ENCODE peak calls at places on chromosomes 16 and 17, in five cellular contexts. U is right lobe of liver, Z is neuronal stem cell, E is GM12878, G is cardiac muscle cell. Y is an unnamed sample.

GRCh38 chr17:45414997-45415881 is 17.4 kb downstream of the ARHGAP27 start:
- DNase-seq in U (no peak), G (no peak), E (no peak), Z (no peak), Y (no peak)

GRCh38 chr17:53736516-53737274 is 86.0 kb upstream of the KIF2B start:
- DNase-seq in U (no peak), G (no peak), Z (no peak), E (no peak), Y (no peak)

GRCh38 chr17:80619535-80620235 is 75.0 kb downstream of the RPTOR start:
- DNase-seq in U (no peak), G (no peak), Z (no peak), E (no peak), Y (no peak)

GRCh38 chr17:75163074-75163473 is 8.8 kb upstream of the JPT1 start:
- DNase-seq in E (no peak), U (no peak), G (no peak), Z (no peak), Y (no peak)

GRCh38 chr16:85459529-85460251 is 153.4 kb upstream of the GSE1 start:
- DNase-seq in U (no peak), E (no peak), Z (no peak), G (peak; percentile 37), Y (no peak)

GRCh38 chr16:81837312-81837748 is 58.2 kb downstream of the PLCG2 start:
- DNase-seq in Z (no peak), E (no peak), G (no peak), U (no peak), Y (no peak)

GRCh38 chr17:75645501-75645888 is 12.3 kb downstream of the SMIM5 start:
- DNase-seq in U (no peak), G (no peak), Z (no peak), E (no peak), Y (no peak)

GRCh38 chr17:81258292-81258691 is 19.2 kb downstream of the NDUFAF8 start:
- DNase-seq in G (no peak), E (no peak), U (no peak), Z (no peak), Y (no peak)

GRCh38 chr16:84985079-84986065 is 26.0 kb downstream of the ZDHHC7 start:
- DNase-seq in E (no peak), Z (no peak), G (peak; percentile 71), U (no peak), Y (peak; percentile 67)

GRCh38 chr16:3054965-3055733 is 8.8 kb downstream of the MMP25 start:
- DNase-seq in U (no peak), Z (no peak), G (no peak), E (no peak), Y (no peak)

GRCh38 chr17:16552637-16553045 is 16.4 kb downstream of the ZNF287 start:
- DNase-seq in Z (no peak), G (no peak), E (no peak), U (no peak), Y (no peak)
- H3K36me3 ChIP-seq in Z (peaks cover 13% of the 10 kb centered on the region), G (peaks cover 24% of the 10 kb centered on the region), E (no peaks in the 10 kb centered on the region), U (no peaks in the 10 kb centered on the region), Y (peaks cover 27% of the 10 kb centered on the region)

GRCh38 chr16:67164599-67165061 is at the start of gene HSF4:
- DNase-seq in Z (no peak), E (no peak), U (peak; percentile 79), G (peak; percentile 46), Y (no peak)

GRCh38 chr16:67163164-67163902 is 1.2 kb upstream of the HSF4 start:
- DNase-seq in U (no peak), G (peak; percentile 56), E (no peak), Z (no peak), Y (no peak)

GRCh38 chr16:67165121-67166034 is 833 bp downstream of the HSF4 start:
- DNase-seq in Z (no peak), E (no peak), U (no peak), G (peak; percentile 32), Y (no peak)

GRCh38 chr16:67162439-67163163 is 1.9 kb upstream of the HSF4 start:
- DNase-seq in E (no peak), G (peak; percentile 34), Z (no peak), U (no peak), Y (no peak)

DNA sequence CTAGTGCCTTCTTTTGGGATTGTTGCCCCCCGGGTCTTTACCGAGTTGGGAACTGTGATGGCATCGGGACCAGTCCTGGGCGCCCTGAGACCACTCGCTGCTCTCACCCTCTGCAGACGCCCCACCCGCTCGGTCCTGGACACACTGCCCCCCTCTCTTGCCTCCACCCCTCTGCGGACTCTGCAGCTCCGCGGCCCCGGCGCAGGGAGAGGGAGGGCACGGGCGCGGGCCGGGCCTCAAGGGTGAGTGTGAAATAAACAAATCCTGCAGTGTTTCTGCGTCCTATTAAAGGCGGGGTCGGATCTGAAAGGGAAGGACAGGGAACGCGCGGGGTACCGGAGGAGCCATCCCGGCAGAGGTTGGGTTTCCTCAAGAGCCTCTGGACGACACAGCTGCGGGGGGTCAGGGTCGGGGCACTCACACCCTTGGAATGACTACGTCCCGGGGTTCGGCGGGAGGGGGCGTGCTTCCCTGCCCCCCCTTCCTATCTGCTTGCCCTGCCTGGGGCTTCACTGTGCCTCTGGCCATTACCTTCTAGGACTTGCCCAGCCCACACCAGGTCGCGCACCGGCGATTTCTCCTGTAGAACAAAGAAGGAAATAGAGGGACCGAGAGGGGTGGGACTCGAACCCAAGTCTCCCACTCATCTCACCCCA is 514 bp upstream of the HSF4 start:
- DNase-seq in U (no peak), G (no peak), Z (no peak), E (no peak), Y (no peak)
- H3K4me3 ChIP-seq in U (no peak overlapping the region), G (peak overlapping the region; percentile 33), Z (peak overlapping the region; percentile 78), E (peak overlapping the region; percentile 53), Y (no peak overlapping the region)

DNA sequence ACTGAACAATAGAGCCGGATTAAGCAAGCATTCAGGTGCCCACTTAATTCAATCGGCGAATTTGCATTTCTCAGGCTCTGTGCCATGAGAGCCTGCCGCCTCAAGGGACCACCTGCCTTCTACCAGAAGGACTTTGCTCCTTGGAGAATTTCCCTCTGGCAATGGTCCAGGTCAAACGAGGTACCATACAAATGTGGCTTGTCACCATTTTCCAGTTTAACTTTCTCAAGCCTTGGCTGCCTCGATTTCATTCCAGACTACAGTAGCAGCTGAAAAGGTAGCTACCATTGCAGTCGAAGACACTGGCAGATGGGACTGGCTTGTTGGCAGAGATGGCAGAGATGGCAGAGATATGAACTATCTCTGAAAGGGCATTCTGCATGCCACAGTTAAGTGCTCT is 533.9 kb downstream of the MAF start:
- DNase-seq in Z (no peak), G (no peak), U (no peak), E (no peak), Y (no peak)
- H3K27me3 ChIP-seq in Z (no peaks in the 10 kb centered on the region), G (no peaks in the 10 kb centered on the region), U (no peaks in the 10 kb centered on the region), E (no peaks in the 10 kb centered on the region), Y (no peaks in the 10 kb centered on the region)

GRCh38 chr16:21959050-21959449 is 5.9 kb downstream of the UQCRC2 start:
- DNase-seq in E (no peak), G (no peak), Z (no peak), U (no peak), Y (no peak)
- H3K36me3 ChIP-seq in E (peaks cover 7% of the 10 kb centered on the region), G (peaks cover 68% of the 10 kb centered on the region), Z (peaks cover 29% of the 10 kb centered on the region), U (peaks cover 53% of the 10 kb centered on the region), Y (peaks cover 83% of the 10 kb centered on the region)

DNA sequence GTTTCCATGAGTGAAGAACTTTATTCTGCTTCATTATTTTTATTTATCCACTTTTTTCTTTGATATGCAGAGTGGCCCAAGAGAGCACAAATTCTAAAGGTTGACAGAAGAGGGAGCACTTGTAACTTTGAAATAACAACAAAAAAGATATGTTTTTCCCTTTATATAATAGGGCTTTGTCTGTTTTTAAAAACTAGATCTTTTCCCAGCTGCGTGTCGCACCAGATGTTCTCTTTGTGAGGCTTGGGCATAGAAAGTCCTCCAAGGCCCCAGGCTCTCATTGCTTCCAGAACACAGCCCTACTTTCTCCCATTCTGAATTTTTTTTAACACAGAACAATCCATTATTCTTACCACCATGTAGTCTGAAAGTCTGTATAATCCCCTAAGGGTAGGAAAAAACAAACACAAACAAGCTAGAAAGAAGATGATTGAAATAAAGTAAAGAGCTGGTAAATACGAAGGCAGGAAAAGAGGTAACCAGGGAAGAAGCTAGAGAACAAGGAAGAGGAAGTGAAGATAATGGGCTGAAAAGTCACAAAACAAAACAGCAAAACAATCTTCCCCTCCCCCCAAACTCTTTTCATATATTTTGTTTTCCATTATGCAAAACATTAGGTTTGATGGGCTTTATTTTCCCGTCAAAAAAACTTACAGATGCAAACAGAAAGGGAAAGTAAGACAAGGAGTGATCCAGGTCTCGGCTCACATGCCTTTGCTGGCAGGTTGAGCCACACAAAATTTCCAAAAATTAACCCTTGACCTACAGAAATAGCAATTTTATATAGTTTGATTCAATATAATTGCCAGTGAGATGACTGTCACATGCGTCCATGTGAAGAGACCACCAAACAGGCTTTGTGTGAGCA is 160.3 kb downstream of the ABCA8 start:
- DNase-seq in G (peak; percentile 79), Z (no peak), E (no peak), U (no peak), Y (no peak)
- H3K4me3 ChIP-seq in G (no peak overlapping the region), Z (no peak overlapping the region), E (peak overlapping the region; percentile 7), U (no peak overlapping the region), Y (no peak overlapping the region)

GRCh38 chr16:1920727-1921155 is 2.5 kb upstream of the HS3ST6 start:
- DNase-seq in Z (peak; percentile 65), E (no peak), U (no peak), G (no peak), Y (no peak)
- H3K27me3 ChIP-seq in Z (peaks cover 88% of the 10 kb centered on the region), E (peaks cover 6% of the 10 kb centered on the region), U (peaks cover 8% of the 10 kb centered on the region), G (peaks cover 81% of the 10 kb centered on the region), Y (peaks cover 55% of the 10 kb centered on the region)

GRCh38 chr16:80707686-80708085 is 96.7 kb downstream of the CDYL2 start:
- DNase-seq in Z (no peak), E (no peak), G (no peak), U (no peak), Y (no peak)

GRCh38 chr16:80708823-80709222 is 95.6 kb downstream of the CDYL2 start:
- DNase-seq in U (no peak), Z (no peak), E (no peak), G (no peak), Y (no peak)

GRCh38 chr16:80716564-80717139 is 87.7 kb downstream of the CDYL2 start:
- DNase-seq in G (no peak), Z (no peak), U (no peak), E (no peak), Y (no peak)

GRCh38 chr16:80710918-80711317 is 93.5 kb downstream of the CDYL2 start:
- DNase-seq in E (no peak), U (no peak), Z (no peak), G (no peak), Y (no peak)

DNA sequence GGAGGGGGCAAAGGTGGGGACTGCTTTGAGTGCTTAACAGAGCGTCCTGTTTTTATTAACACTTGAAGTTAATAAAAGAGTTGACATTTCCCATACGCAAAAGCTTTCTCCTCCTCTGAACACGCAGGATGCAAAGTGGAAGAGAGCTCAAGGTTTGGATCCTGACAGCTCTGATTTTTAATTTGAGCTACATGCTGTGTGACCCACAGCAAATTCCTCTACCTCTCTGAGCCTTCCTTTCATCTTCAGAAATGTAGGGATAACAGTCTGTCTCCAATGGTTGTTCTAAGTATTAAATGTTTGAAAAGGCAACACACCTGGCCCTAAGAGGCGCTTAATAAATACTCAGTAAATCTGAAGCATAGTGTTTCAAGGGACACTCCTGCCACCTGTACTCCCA is 93.0 kb downstream of the CDYL2 start:
- DNase-seq in U (no peak), E (no peak), Z (no peak), G (no peak), Y (no peak)
- H3K36me3 ChIP-seq in U (no peaks in the 10 kb centered on the region), E (no peaks in the 10 kb centered on the region), Z (no peaks in the 10 kb centered on the region), G (no peaks in the 10 kb centered on the region), Y (no peaks in the 10 kb centered on the region)